ENCODE peak calls at places on chromosome 14, in eight cellular contexts. G is endothelial cell of umbilical vein, D is tibial nerve, A is ovary, Y is heart left ventricle, J is fibroblast of lung, U is stomach, K is transverse colon. F is an unnamed sample.

GRCh38 chr14:74896400-74896799 is 14.7 kb downstream of the DLST start:
- DNase-seq in G (no peak), D (no peak), A (no peak), Y (no peak), J (no peak), U (no peak), K (no peak), F (no peak)

GRCh38 chr14:68982581-68982980 is 3.5 kb upstream of the ACTN1 start:
- DNase-seq in G (no peak), D (no peak), A (no peak), Y (no peak), J (peak; percentile 57), U (no peak), K (no peak), F (peak; percentile 30)

GRCh38 chr14:55712505-55712904 is 132.5 kb downstream of the KTN1 start:
- DNase-seq in G (no peak), D (no peak), A (no peak), Y (peak; percentile 36), J (no peak), U (no peak), K (no peak), F (no peak)

GRCh38 chr14:99968931-99969330 is 96.3 kb upstream of the EVL start:
- DNase-seq in G (no peak), D (no peak), A (no peak), Y (no peak), J (no peak), U (no peak), K (no peak), F (no peak)

GRCh38 chr14:63867926-63868921 is 15.4 kb downstream of the SYNE2 start:
- DNase-seq in G (peak; percentile 55), D (no peak), A (no peak), Y (no peak), J (peak; percentile 45), U (no peak), K (no peak), F (no peak)

GRCh38 chr14:98249476-98249875 is 1022.5 kb downstream of the BCL11B start:
- DNase-seq in G (no peak), D (no peak), A (no peak), Y (no peak), J (no peak), U (no peak), K (no peak), F (no peak)

GRCh38 chr14:33457617-33458016 is 493.3 kb downstream of the EGLN3 start:
- DNase-seq in G (no peak), D (no peak), A (no peak), Y (no peak), J (no peak), U (no peak), K (no peak), F (no peak)

GRCh38 chr14:68884031-68885030 is 91.5 kb upstream of the ZFP36L1 start:
- DNase-seq in G (peak; percentile 24), D (no peak), A (no peak), Y (peak; percentile 69), J (peak; percentile 95), U (no peak), K (peak; percentile 30), F (peak; percentile 89)

GRCh38 chr14:74400919-74401503 is 25.0 kb downstream of the SYNDIG1L start:
- DNase-seq in G (no peak), D (no peak), A (no peak), Y (no peak), J (no peak), U (no peak), K (no peak), F (no peak)

GRCh38 chr14:23252006-23252405 is 14.3 kb downstream of the RNF212B start:
- DNase-seq in G (no peak), D (no peak), A (no peak), Y (no peak), J (no peak), U (no peak), K (no peak), F (no peak)

GRCh38 chr14:55756563-55756962 is 176.6 kb downstream of the KTN1 start:
- DNase-seq in G (no peak), D (no peak), A (no peak), Y (no peak), J (no peak), U (no peak), K (no peak), F (no peak)

GRCh38 chr14:54681819-54682261 is 114.9 kb downstream of the SAMD4A start:
- DNase-seq in G (peak; percentile 45), D (no peak), A (no peak), Y (no peak), J (no peak), U (no peak), K (no peak), F (no peak)

GRCh38 chr14:67971627-67972625 is 152.3 kb downstream of the RAD51B start:
- DNase-seq in G (no peak), D (no peak), A (no peak), Y (no peak), J (no peak), U (no peak), K (no peak), F (no peak)

GRCh38 chr14:104116544-104117340 is 21.6 kb upstream of the KIF26A start:
- DNase-seq in G (no peak), D (no peak), A (peak; percentile 30), Y (no peak), J (no peak), U (peak; percentile 85), K (peak; percentile 83), F (no peak)

GRCh38 chr14:91380610-91381371 is 36.8 kb downstream of the CCDC88C start:
- DNase-seq in G (peak; percentile 19), D (no peak), A (no peak), Y (peak; percentile 56), J (peak; percentile 72), U (no peak), K (peak; percentile 10), F (peak; percentile 32)
- H3K27ac ChIP-seq in G (no peak overlapping the region), D (no peak overlapping the region), A (no peak overlapping the region), Y (no peak overlapping the region), J (no peak overlapping the region), U (peak overlapping the region; percentile 7), K (no peak overlapping the region), F (no peak overlapping the region)

GRCh38 chr14:37196604-37197420 is 925 bp upstream of the MIPOL1 start:
- DNase-seq in G (no peak), D (no peak), A (peak; percentile 21), Y (no peak), J (no peak), U (no peak), K (no peak), F (no peak)

GRCh38 chr14:37195327-37195726 is 2.4 kb upstream of the MIPOL1 start:
- DNase-seq in G (peak; percentile 91), D (no peak), A (no peak), Y (no peak), J (peak; percentile 55), U (no peak), K (no peak), F (no peak)

GRCh38 chr14:37198907-37199306 is 1.2 kb downstream of the MIPOL1 start:
- DNase-seq in G (no peak), D (no peak), A (no peak), Y (no peak), J (no peak), U (no peak), K (no peak), F (no peak)

GRCh38 chr14:37197421-37198272 is at the start of gene MIPOL1:
- DNase-seq in G (peak; percentile 93), D (peak; percentile 61), A (peak; percentile 90), Y (peak; percentile 84), J (peak; percentile 92), U (peak; percentile 88), K (peak; percentile 85), F (peak; percentile 90)

DNA sequence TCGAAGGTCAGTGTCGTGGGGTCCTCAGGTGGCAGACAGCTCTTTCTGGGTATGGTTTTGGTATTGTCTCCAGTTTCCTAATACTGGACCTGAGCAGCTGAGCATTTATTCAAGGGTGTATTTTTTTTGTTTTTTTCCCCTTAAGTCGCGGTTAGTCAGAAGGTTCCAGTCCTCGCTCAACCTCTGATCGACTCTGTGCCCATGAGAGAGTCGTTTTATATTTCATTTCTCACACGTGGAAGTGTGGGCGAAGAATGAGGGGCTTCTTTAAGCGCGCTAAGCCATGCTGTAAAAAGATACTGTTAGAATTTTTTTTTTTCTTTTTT is 499 bp downstream of the MIPOL1 start:
- DNase-seq in G (no peak), D (no peak), A (no peak), Y (no peak), J (no peak), U (no peak), K (no peak), F (no peak)
- TF ChIP-seq CTCF in G (peak; percentile 19), D (no peak), A (no peak), Y (no peak), J (no peak), U (no peak), K (no peak), F (no peak)

DNA sequence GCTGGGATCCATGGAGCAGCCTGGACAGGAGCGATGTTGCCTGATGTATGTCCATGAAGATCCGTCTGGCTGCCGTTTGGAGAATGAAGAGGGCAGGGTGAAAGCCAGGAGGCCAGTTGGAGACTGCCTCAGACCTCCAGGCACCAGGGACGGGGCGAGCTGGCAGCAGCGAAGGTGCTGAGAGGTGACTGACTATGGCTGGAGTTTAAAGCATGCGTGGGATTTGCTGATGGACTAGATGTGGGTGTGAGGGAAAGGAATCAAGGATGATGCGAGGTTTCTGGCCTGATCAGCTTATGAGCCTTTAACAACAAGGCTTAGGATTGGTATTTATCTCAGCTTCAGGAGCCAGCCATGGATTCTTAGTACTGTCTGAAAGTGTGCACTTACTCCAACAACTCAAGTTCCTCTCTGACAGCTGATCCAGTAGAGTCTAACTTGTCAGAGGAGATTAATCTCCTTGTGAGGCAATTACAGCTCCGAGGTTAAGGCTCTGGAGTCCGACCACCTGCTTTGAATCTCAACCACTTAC is 49.4 kb downstream of the DYNC1H1 start:
- DNase-seq in G (no peak), D (no peak), A (no peak), Y (no peak), J (no peak), U (no peak), K (no peak), F (peak; percentile 47)
- H3K36me3 ChIP-seq in G (peaks cover 66% of the 10 kb centered on the region), D (peaks cover 25% of the 10 kb centered on the region), A (peaks cover 3% of the 10 kb centered on the region), Y (peaks cover 5% of the 10 kb centered on the region), J (peaks cover 63% of the 10 kb centered on the region), U (peaks cover 98% of the 10 kb centered on the region), K (peaks cover 4% of the 10 kb centered on the region), F (peaks cover 18% of the 10 kb centered on the region)

DNA sequence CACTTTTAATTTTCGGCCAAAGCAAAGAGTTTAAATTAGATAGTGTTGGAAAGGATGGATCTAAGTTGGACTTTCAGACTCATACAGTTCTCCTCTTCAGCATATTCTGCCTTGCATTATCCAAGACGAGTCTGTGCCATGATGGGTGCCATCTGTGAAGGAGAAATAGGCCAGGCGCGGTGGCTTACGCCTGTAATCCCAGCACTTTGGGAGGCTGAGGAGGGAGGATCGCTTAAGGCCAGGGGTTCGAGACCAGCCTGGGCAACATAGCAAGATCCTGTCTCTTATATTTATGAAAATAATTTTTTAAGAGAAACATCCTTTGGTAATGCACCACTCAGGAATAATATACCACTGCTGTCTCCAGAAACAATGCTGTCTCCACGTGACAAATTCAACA is 6.5 kb downstream of the AK7 start:
- DNase-seq in G (no peak), D (no peak), A (no peak), Y (no peak), J (no peak), U (no peak), K (no peak), F (no peak)
- H3K27ac ChIP-seq in G (no peak overlapping the region), D (no peak overlapping the region), A (no peak overlapping the region), Y (no peak overlapping the region), J (no peak overlapping the region), U (no peak overlapping the region), K (no peak overlapping the region), F (no peak overlapping the region)

GRCh38 chr14:102317564-102318248 is 1.8 kb upstream of the ZNF839 start:
- DNase-seq in G (peak; percentile 39), D (no peak), A (no peak), Y (peak; percentile 57), J (no peak), U (no peak), K (peak; percentile 54), F (peak; percentile 77)
- TF ChIP-seq CTCF in G (no peak), D (no peak), A (no peak), Y (no peak), J (no peak), U (no peak), K (no peak), F (peak; percentile 28)